ENCODE peak calls at places on chromosomes 5 and 9, in seven cellular contexts. L is endodermal cell, Z is foreskin fibroblast, O is breast epithelium, I is BJ, Y is heart right ventricle, B is SJCRH30. D is an unnamed sample.

GRCh38 chr9:75974006-75974766 is 83.7 kb downstream of the PCSK5 start:
- DNase-seq in L (no peak), Z (peak; percentile 9), O (no peak), I (no peak), Y (no peak), B (no peak), D (no peak)

GRCh38 chr9:95770653-95771131 is 104.8 kb upstream of the ERCC6L2 start:
- DNase-seq in L (peak; percentile 86), Z (no peak), O (no peak), I (no peak), Y (no peak), B (peak; percentile 97), D (no peak)

GRCh38 chr5:168056499-168057182 is 234.8 kb upstream of the WWC1 start:
- DNase-seq in L (no peak), Z (no peak), O (no peak), I (no peak), Y (no peak), B (no peak), D (no peak)

GRCh38 chr5:33010851-33011250 is 299.7 kb downstream of the NPR3 start:
- DNase-seq in L (no peak), Z (peak; percentile 78), O (no peak), I (no peak), Y (no peak), B (no peak), D (no peak)

GRCh38 chr9:69340631-69341030 is 15.6 kb downstream of the ENTREP1 start:
- DNase-seq in L (no peak), Z (no peak), O (no peak), I (no peak), Y (no peak), B (no peak), D (no peak)

GRCh38 chr5:123907349-123907748 is 395.4 kb downstream of the CSNK1G3 start:
- DNase-seq in L (no peak), Z (no peak), O (no peak), I (no peak), Y (no peak), B (no peak), D (no peak)

GRCh38 chr5:31934156-31934555 is 240.0 kb downstream of the GOLPH3 start:
- DNase-seq in L (peak; percentile 40), Z (no peak), O (peak; percentile 60), I (no peak), Y (no peak), B (no peak), D (no peak)

GRCh38 chr9:35749515-35750255 is 598 bp downstream of the RGP1 start:
- DNase-seq in L (peak; percentile 82), Z (peak; percentile 41), O (no peak), I (no peak), Y (peak; percentile 34), B (no peak), D (no peak)

GRCh38 chr9:104386425-104387069 is 117.5 kb upstream of the OR13F1 start:
- DNase-seq in L (no peak), Z (peak; percentile 19), O (no peak), I (no peak), Y (no peak), B (no peak), D (peak; percentile 24)

GRCh38 chr9:133656211-133657119 is 20.3 kb downstream of the DBH start:
- DNase-seq in L (no peak), Z (no peak), O (no peak), I (no peak), Y (no peak), B (no peak), D (no peak)

GRCh38 chr9:126327750-126328120 is 1.1 kb downstream of the MVB12B start:
- DNase-seq in L (no peak), Z (no peak), O (no peak), I (no peak), Y (no peak), B (peak; percentile 79), D (no peak)

GRCh38 chr5:73176250-73176649 is 3.3 kb downstream of the TMEM174 start:
- DNase-seq in L (no peak), Z (no peak), O (no peak), I (no peak), Y (no peak), B (no peak), D (no peak)

GRCh38 chr5:90037646-90038045 is 371.9 kb downstream of the CETN3 start:
- DNase-seq in L (no peak), Z (no peak), O (no peak), I (no peak), Y (no peak), B (peak; percentile 82), D (no peak)

GRCh38 chr9:84404095-84404686 is 63.6 kb upstream of the SLC28A3 start:
- DNase-seq in L (peak; percentile 71), Z (no peak), O (no peak), I (no peak), Y (no peak), B (no peak), D (no peak)

GRCh38 chr9:385818-386398 is 171.2 kb downstream of the DOCK8 start:
- DNase-seq in L (peak; percentile 87), Z (peak; percentile 33), O (no peak), I (peak; percentile 8), Y (peak; percentile 45), B (peak; percentile 36), D (peak; percentile 42)

GRCh38 chr5:99089822-99090549 is 161.2 kb upstream of the CHD1 start:
- DNase-seq in L (no peak), Z (no peak), O (no peak), I (no peak), Y (no peak), B (no peak), D (no peak)

GRCh38 chr5:68215888-68216736 is 556 bp downstream of the PIK3R1 start:
- DNase-seq in L (peak; percentile 83), Z (peak; percentile 60), O (peak; percentile 52), I (no peak), Y (peak; percentile 51), B (peak; percentile 72), D (no peak)

DNA sequence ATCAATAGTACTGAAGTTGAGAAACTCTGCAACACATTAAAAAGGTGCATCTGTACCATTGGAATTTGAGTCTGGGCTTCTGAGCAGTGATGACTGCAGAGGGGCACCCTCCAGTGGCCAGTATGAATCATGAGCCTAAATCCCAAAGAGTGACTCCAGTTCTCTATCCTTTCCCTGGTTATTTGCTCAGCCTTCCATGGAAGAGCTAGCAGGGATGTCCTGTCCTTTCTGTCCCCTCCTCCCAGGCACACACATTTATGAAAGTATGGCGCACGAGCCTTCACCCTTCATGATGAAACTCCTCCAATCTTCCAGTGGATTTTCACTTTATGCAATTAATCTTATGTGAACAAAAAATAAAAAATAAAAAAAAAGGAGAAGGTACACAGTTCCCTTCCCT is 81.0 kb downstream of the ESM1 start:
- DNase-seq in L (peak; percentile 63), Z (peak; percentile 86), O (no peak), I (no peak), Y (no peak), B (no peak), D (peak; percentile 51)
- H3K4me3 ChIP-seq in L (no peak overlapping the region), Z (no peak overlapping the region), O (no peak overlapping the region), I (no peak overlapping the region), Y (no peak overlapping the region), B (no peak overlapping the region), D (no peak overlapping the region)

DNA sequence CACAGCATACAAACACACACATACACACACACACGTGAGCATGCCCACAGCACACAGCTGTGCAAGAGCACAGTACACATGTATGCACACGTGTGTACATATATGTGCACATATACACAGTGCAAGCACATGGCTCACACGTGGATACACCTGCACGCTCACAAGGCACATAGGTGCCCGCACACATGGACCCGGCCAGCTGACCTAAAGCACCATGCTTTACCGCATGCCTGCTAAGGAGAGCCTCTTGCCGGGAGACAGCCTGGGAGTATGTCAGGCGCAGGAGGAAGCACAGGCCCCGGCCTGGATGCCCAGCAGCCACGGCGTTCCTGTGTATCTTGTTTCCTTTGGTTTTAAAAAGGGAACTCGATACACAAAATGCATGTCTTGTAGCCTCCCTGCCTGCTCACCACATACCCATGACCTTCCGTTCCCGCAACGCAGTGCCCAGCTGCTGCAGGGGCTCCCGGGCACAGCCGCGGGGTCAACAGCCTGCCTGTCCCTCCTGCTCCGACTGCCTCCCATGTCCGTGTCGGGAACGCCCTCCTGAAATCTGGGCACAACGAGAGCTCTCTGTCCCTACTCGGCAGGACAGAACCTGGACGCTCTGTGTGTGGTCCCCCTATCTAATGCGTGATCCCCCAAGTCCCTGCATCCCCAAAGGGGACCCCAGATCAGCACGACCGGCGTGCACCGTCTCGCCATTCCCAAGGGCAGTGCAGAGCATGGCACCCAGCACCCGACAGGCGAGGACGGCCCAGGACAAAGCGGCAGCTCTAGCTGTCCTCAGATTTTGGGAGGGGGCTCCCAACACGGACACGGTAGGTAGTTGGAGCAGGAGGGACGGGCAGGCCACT is 3.6 kb downstream of the SLC12A7 start:
- DNase-seq in L (no peak), Z (no peak), O (no peak), I (no peak), Y (no peak), B (no peak), D (no peak)
- H3K4me3 ChIP-seq in L (no peak overlapping the region), Z (no peak overlapping the region), O (no peak overlapping the region), I (no peak overlapping the region), Y (no peak overlapping the region), B (no peak overlapping the region), D (no peak overlapping the region)

DNA sequence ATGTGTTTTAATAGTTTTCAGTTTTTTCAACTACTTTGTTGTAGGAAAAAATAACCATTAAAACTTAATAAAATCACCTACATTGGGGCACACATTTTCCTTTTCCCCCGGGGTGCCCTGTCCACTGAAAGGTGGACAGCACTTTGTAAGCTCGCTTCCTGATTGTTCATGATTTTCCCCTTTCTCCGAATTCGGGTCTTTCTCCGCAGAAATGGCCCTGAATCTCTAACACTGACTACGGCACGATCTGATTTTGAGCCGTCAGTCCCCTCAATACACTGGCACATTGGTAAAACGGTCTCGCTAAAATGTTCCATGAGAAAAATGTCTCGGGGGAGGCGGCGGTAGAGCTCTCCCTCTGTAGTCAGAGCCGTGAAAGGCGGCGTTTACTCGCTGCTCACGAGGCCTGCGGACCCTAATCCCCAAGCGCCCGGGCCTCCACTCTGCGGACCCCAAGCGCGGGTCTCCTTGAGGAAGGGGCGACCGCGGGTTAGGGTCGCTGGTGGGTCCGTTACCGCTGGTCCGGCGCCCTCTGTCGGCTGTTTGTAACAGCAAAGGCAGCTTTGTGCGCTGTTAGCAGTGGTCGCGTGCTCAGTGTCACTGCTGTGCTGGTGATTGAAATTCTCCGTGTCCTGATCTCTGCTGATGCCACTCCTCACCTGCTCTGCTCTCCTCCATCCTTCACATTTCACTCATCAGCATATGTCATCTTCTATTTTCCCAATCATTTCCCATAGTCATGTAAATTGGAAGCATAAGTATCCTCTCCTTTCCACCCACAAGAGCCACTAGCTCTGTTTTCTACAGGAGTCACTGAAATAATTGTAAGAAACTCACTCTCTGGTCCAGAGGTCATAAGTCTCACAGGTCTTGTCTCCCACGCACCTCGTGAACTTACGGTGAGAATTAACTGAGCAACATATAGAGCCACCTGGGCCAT is 10.8 kb upstream of the IFNA2 start:
- DNase-seq in L (peak; percentile 88), Z (peak; percentile 59), O (no peak), I (no peak), Y (peak; percentile 29), B (peak; percentile 21), D (no peak)
- H3K4me3 ChIP-seq in L (peak overlapping the region; percentile 79), Z (peak overlapping the region; percentile 47), O (peak overlapping the region; percentile 65), I (peak overlapping the region; percentile 35), Y (no peak overlapping the region), B (peak overlapping the region; percentile 56), D (peak overlapping the region; percentile 95)

GRCh38 chr5:79025054-79025465 is 40.0 kb upstream of the ARSB start:
- DNase-seq in L (peak; percentile 89), Z (peak; percentile 89), O (peak; percentile 55), I (no peak), Y (peak; percentile 59), B (peak; percentile 51), D (no peak)
- H3K4me3 ChIP-seq in L (no peak overlapping the region), Z (peak overlapping the region; percentile 31), O (peak overlapping the region; percentile 58), I (peak overlapping the region; percentile 28), Y (no peak overlapping the region), B (peak overlapping the region; percentile 42), D (peak overlapping the region; percentile 66)

D was measured in SK-N-MC.